ENCODE peak calls at places on chromosome 10, in four cellular contexts. One of them, this sample, is unnamed.

GRCh38 chr10:50152792-50153272 is 85.1 kb downstream of the WASHC2A start:
- DNase-seq in MM.1S: no peak
- DNase-seq in GM23338: peak
- DNase-seq in mammary epithelial cell: no peak
- DNase-seq in this sample: peak

GRCh38 chr10:103295391-103296044 is 18.6 kb downstream of the INA start:
- DNase-seq in MM.1S: no peak
- DNase-seq in GM23338: no peak
- DNase-seq in mammary epithelial cell: peak
- DNase-seq in this sample: no peak

GRCh38 chr10:30885423-30885822 is 146.2 kb downstream of the ZNF438 start:
- DNase-seq in MM.1S: no peak
- DNase-seq in GM23338: no peak
- DNase-seq in mammary epithelial cell: no peak
- DNase-seq in this sample: no peak

GRCh38 chr10:10508241-10508640 is 509.4 kb upstream of the CELF2 start:
- DNase-seq in MM.1S: no peak
- DNase-seq in GM23338: no peak
- DNase-seq in mammary epithelial cell: no peak
- DNase-seq in this sample: peak

GRCh38 chr10:90917968-90918318 is 2.9 kb downstream of the ANKRD1 start:
- DNase-seq in MM.1S: no peak
- DNase-seq in GM23338: no peak
- DNase-seq in mammary epithelial cell: no peak
- DNase-seq in this sample: no peak

GRCh38 chr10:94439275-94439861 is 37.0 kb downstream of the TBC1D12 start:
- DNase-seq in MM.1S: no peak
- DNase-seq in GM23338: peak
- DNase-seq in mammary epithelial cell: peak
- DNase-seq in this sample: no peak

GRCh38 chr10:92291921-92292860 is 1.2 kb downstream of the MARCHF5 start:
- DNase-seq in MM.1S: peak
- DNase-seq in GM23338: peak
- DNase-seq in mammary epithelial cell: peak
- DNase-seq in this sample: peak

GRCh38 chr10:129031233-129032150 is 435.5 kb upstream of the MGMT start:
- DNase-seq in MM.1S: peak
- DNase-seq in GM23338: peak
- DNase-seq in mammary epithelial cell: peak
- DNase-seq in this sample: peak

GRCh38 chr10:31320598-31321211 is 1.7 kb downstream of the ZEB1 start:
- DNase-seq in MM.1S: peak
- DNase-seq in GM23338: peak
- DNase-seq in mammary epithelial cell: peak
- DNase-seq in this sample: peak

GRCh38 chr10:98373691-98374090 is 41.3 kb downstream of the PYROXD2 start:
- DNase-seq in MM.1S: no peak
- DNase-seq in GM23338: no peak
- DNase-seq in mammary epithelial cell: no peak
- DNase-seq in this sample: no peak

GRCh38 chr10:28375399-28376354 is 72.8 kb upstream of the MPP7 start:
- DNase-seq in MM.1S: no peak
- DNase-seq in GM23338: peak
- DNase-seq in mammary epithelial cell: peak
- DNase-seq in this sample: no peak

GRCh38 chr10:103154464-103155299 is 38.4 kb downstream of the NT5C2 start:
- DNase-seq in MM.1S: no peak
- DNase-seq in GM23338: no peak
- DNase-seq in mammary epithelial cell: no peak
- DNase-seq in this sample: peak

GRCh38 chr10:70367195-70367796 is 15.1 kb downstream of the LRRC20 start:
- DNase-seq in MM.1S: no peak
- DNase-seq in GM23338: no peak
- DNase-seq in mammary epithelial cell: no peak
- DNase-seq in this sample: no peak

GRCh38 chr10:7192831-7193348 is 217.9 kb downstream of the SFMBT2 start:
- DNase-seq in MM.1S: no peak
- DNase-seq in GM23338: no peak
- DNase-seq in mammary epithelial cell: no peak
- DNase-seq in this sample: no peak

GRCh38 chr10:48523212-48523819 is 81.6 kb downstream of the ARHGAP22 start:
- DNase-seq in MM.1S: no peak
- DNase-seq in GM23338: peak
- DNase-seq in mammary epithelial cell: no peak
- DNase-seq in this sample: peak

GRCh38 chr10:99880071-99880835 is 97.8 kb downstream of the ABCC2 start:
- DNase-seq in MM.1S: no peak
- DNase-seq in GM23338: no peak
- DNase-seq in mammary epithelial cell: no peak
- DNase-seq in this sample: no peak

DNA sequence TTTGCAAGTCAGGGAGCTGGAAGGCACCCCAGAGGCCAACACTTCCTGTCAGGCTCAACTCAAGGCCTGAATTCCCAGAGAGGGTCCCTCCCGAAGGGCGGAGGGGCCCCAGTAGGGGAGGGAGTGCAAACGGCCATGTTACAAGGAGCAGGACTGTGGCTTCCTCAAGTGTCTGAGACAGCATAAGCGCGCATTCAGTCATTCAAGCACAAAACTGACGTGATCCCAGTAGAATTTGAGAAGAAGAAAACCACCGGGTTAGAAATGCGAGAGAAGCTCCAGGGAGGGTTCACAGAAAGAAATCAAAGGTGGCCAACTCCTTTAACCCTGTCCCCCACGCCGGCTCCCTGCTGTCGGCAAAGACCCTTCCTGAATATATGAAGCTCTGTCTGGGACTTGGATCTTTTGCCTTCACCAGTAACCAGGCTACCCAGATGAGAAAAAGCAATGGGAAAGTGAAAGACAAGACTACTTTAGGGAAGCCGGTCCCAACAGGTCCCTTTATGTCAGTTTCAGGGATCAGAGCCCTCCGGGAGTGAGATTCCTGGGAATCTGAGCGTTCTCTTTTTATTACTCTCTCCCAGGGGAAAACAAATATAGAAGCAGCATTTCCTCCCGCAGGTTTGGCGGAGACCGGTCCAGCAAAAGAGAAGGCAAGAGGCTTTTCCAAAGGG is 1.3 kb downstream of the AFAP1L2 start:
- DNase-seq in MM.1S: no peak
- DNase-seq in GM23338: peak
- DNase-seq in mammary epithelial cell: peak
- DNase-seq in this sample: peak
- H2AFZ ChIP-seq in MM.1S: no peak
- H2AFZ ChIP-seq in GM23338: peak
- H2AFZ ChIP-seq in mammary epithelial cell: peak
- H2AFZ ChIP-seq in this sample: peak

DNA sequence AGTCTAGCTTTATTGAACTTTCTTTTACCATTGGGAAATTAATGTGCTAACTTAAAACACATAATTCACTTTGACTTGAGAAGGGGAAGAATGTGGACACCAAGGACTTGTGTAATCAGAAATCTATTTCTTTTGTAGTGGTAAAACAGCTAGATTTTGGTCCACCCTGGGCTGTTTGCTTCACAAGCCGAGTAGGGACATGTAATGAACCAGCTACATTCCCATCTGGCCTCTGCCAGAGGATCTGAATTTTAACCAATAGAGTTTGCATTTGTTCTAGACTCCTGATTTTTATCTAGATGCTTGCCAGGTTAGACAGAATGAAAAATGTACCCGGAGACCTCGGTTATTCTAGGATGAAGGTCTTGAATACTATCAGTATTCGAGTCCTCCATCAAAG is 1.9 kb downstream of the CACNB2 start:
- DNase-seq in MM.1S: no peak
- DNase-seq in GM23338: no peak
- DNase-seq in mammary epithelial cell: no peak
- DNase-seq in this sample: no peak
- H3K4me3 ChIP-seq in MM.1S: no peak
- H3K4me3 ChIP-seq in GM23338: peak
- H3K4me3 ChIP-seq in mammary epithelial cell: no peak
- H3K4me3 ChIP-seq in this sample: no peak

DNA sequence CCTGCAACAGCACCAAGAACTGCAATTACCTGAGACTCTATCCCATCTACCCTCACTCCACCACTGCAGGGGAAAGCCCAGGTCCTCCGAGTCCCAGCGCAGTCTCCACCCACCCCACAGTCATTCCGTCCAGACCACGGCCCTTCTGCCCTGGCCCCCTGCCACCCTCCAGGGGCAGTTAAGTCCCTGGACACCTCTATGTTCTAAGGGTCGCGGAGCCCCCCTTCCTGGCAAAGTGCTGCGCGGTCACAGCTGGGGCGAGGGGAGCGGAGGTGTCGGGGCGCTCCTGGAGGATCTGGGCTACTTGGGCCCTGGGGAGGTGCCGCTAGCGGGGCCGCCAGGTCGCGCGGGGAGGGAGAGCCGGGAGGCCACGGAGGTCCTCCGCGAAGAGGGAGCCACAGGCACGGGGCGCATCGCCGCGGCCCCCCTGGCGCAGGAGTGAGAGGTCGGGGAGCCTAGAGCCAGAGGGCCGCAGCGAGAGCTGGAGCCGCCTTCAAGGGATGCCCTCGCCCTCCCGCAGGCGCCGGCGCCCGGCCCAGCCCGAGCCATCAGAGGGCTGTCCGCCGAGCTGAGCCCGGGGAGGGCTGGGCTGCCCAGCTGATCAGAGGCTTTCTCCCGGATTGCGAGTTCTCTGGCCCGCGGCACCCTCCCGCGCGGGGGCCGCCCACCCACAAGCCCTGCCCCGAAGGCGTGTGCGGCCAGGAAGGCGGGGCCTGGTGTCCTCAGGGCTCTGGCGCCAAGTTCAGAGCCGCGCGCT is 4.2 kb upstream of the ANTXRL start:
- DNase-seq in MM.1S: peak
- DNase-seq in GM23338: peak
- DNase-seq in mammary epithelial cell: peak
- DNase-seq in this sample: peak
- H2AFZ ChIP-seq in MM.1S: no peak
- H2AFZ ChIP-seq in GM23338: no peak
- H2AFZ ChIP-seq in mammary epithelial cell: peak
- H2AFZ ChIP-seq in this sample: no peak

GRCh38 chr10:62098278-62099121 is 170.1 kb downstream of the RTKN2 start:
- DNase-seq in MM.1S: no peak
- DNase-seq in GM23338: no peak
- DNase-seq in mammary epithelial cell: no peak
- DNase-seq in this sample: no peak
- H3K4me3 ChIP-seq in MM.1S: no peak
- H3K4me3 ChIP-seq in GM23338: no peak
- H3K4me3 ChIP-seq in mammary epithelial cell: no peak
- H3K4me3 ChIP-seq in this sample: no peak

GRCh38 chr10:88586462-88586861 is at the start of gene LIPJ:
- DNase-seq in MM.1S: no peak
- DNase-seq in GM23338: no peak
- DNase-seq in mammary epithelial cell: no peak
- DNase-seq in this sample: no peak

GRCh38 chr10:88583584-88583957 is 453 bp upstream of the RNLS start:
- DNase-seq in MM.1S: no peak
- DNase-seq in GM23338: no peak
- DNase-seq in mammary epithelial cell: no peak
- DNase-seq in this sample: no peak

GRCh38 chr10:88582806-88583583 is at the start of gene RNLS:
- DNase-seq in MM.1S: peak
- DNase-seq in GM23338: peak
- DNase-seq in mammary epithelial cell: peak
- DNase-seq in this sample: peak

GRCh38 chr10:88582411-88582805 is 710 bp downstream of the RNLS start:
- DNase-seq in MM.1S: no peak
- DNase-seq in GM23338: no peak
- DNase-seq in mammary epithelial cell: no peak
- DNase-seq in this sample: no peak
- H2AFZ ChIP-seq in MM.1S: peak
- H2AFZ ChIP-seq in GM23338: peak
- H2AFZ ChIP-seq in mammary epithelial cell: peak
- H2AFZ ChIP-seq in this sample: peak

GRCh38 chr10:127278001-127278400 is 81.6 kb upstream of the INSYN2A start:
- DNase-seq in MM.1S: no peak
- DNase-seq in GM23338: no peak
- DNase-seq in mammary epithelial cell: no peak
- DNase-seq in this sample: no peak

GRCh38 chr10:127275272-127275671 is 78.9 kb upstream of the INSYN2A start:
- DNase-seq in MM.1S: no peak
- DNase-seq in GM23338: no peak
- DNase-seq in mammary epithelial cell: no peak
- DNase-seq in this sample: no peak

GRCh38 chr10:127277063-127277462 is 80.7 kb upstream of the INSYN2A start:
- DNase-seq in MM.1S: no peak
- DNase-seq in GM23338: no peak
- DNase-seq in mammary epithelial cell: no peak
- DNase-seq in this sample: no peak

GRCh38 chr10:127279334-127279774 is 83.0 kb upstream of the INSYN2A start:
- DNase-seq in MM.1S: no peak
- DNase-seq in GM23338: no peak
- DNase-seq in mammary epithelial cell: no peak
- DNase-seq in this sample: no peak

GRCh38 chr10:127275793-127276415 is 79.5 kb upstream of the INSYN2A start:
- DNase-seq in MM.1S: no peak
- DNase-seq in GM23338: no peak
- DNase-seq in mammary epithelial cell: no peak
- DNase-seq in this sample: no peak
- H3K4me3 ChIP-seq in MM.1S: no peak
- H3K4me3 ChIP-seq in GM23338: no peak
- H3K4me3 ChIP-seq in mammary epithelial cell: no peak
- H3K4me3 ChIP-seq in this sample: no peak